ENCODE peak calls at places on chromosome 16, in ten cellular contexts. V is HuH-7.5; K is ELF-1; S is ovary; D is heart left ventricle; T is psoas muscle; M is effector CD4-positive, alpha-beta T cell; L is HFF-Myc; W is mesothelial cell of epicardium; Y is foreskin keratinocyte. U is an unnamed sample.

GRCh38 chr16:19522369-19523159 is 666 bp upstream of the GDE1 start:
- DNase-seq in M (no peak), W (no peak), L (no peak), S (no peak), D (no peak), Y (no peak), T (no peak), K (no peak), V (no peak), U (no peak)

GRCh38 chr16:22348296-22348695 is 26.1 kb downstream of the CDR2 start:
- DNase-seq in W (no peak), V (no peak), T (no peak), M (no peak), D (no peak), L (no peak), Y (peak), S (no peak), K (no peak), U (peak)

GRCh38 chr16:54934536-54935410 is 4.1 kb downstream of the IRX5 start:
- DNase-seq in L (no peak), D (peak), M (no peak), V (peak), T (peak), W (no peak), Y (peak), S (no peak), K (peak), U (no peak)

GRCh38 chr16:76193851-76194620 is 83.2 kb upstream of the CNTNAP4 start:
- DNase-seq in V (no peak), L (no peak), T (no peak), M (no peak), K (no peak), Y (peak), D (no peak), W (no peak), S (no peak), U (no peak)

GRCh38 chr16:31455601-31456314 is 3.5 kb upstream of the ARMC5 start:
- DNase-seq in S (peak), L (no peak), T (peak), W (no peak), D (no peak), M (no peak), V (no peak), K (no peak), Y (no peak), U (no peak)

GRCh38 chr16:12162151-12162559 is 185.6 kb downstream of the SNX29 start:
- DNase-seq in Y (no peak), W (no peak), S (peak), M (no peak), D (no peak), K (no peak), L (no peak), V (no peak), T (no peak), U (no peak)

GRCh38 chr16:15950167-15950854 is 895 bp downstream of the ABCC1 start:
- DNase-seq in V (peak), M (peak), L (no peak), K (peak), T (no peak), W (no peak), D (no peak), Y (peak), S (peak), U (no peak)

GRCh38 chr16:73028721-73029361 is 19.1 kb downstream of the ZFHX3 start:
- DNase-seq in D (no peak), K (no peak), M (no peak), Y (peak), T (no peak), S (no peak), V (no peak), L (no peak), W (no peak), U (no peak)

GRCh38 chr16:48432136-48432535 is 46.9 kb upstream of the SIAH1 start:
- DNase-seq in D (no peak), S (no peak), T (no peak), W (no peak), K (no peak), Y (no peak), V (no peak), M (no peak), L (no peak), U (no peak)

GRCh38 chr16:15947983-15948509 is 1.4 kb upstream of the ABCC1 start:
- DNase-seq in L (no peak), S (no peak), D (no peak), M (no peak), T (no peak), W (no peak), V (no peak), Y (no peak), K (no peak), U (no peak)

GRCh38 chr16:88382491-88383400 is at the start of gene ZNF469:
- DNase-seq in K (no peak), Y (no peak), W (no peak), L (no peak), V (no peak), D (peak), M (no peak), S (peak), T (peak), U (no peak)

GRCh38 chr16:11526921-11527320 is 59.8 kb downstream of the LITAF start:
- DNase-seq in V (no peak), L (no peak), T (peak), K (peak), W (no peak), Y (no peak), M (no peak), D (no peak), S (no peak), U (no peak)

GRCh38 chr16:20923876-20924275 is 23.3 kb downstream of the LYRM1 start:
- DNase-seq in Y (no peak), K (no peak), M (no peak), W (no peak), D (no peak), L (no peak), V (no peak), T (no peak), S (no peak), U (no peak)